ENCODE peak calls at places on chromosome 7, in five cellular contexts. One of them, this sample, is unnamed.

GRCh38 chr7:4265056-4265455 is 417.0 kb upstream of the FOXK1 start:
- DNase-seq in A549: no peak
- DNase-seq in NB4: no peak
- DNase-seq in small intestine: no peak
- DNase-seq in pancreas: no peak
- DNase-seq in this sample: no peak

GRCh38 chr7:69919712-69920111 is 321.4 kb downstream of the AUTS2 start:
- DNase-seq in A549: no peak
- DNase-seq in NB4: no peak
- DNase-seq in small intestine: no peak
- DNase-seq in pancreas: no peak
- DNase-seq in this sample: no peak

GRCh38 chr7:152894295-152895170 is 135.0 kb downstream of the ACTR3B start:
- DNase-seq in A549: peak; percentile 23
- DNase-seq in NB4: peak; percentile 58
- DNase-seq in small intestine: peak; percentile 11
- DNase-seq in pancreas: no peak
- DNase-seq in this sample: peak; percentile 61

GRCh38 chr7:74560081-74560719 is 97.3 kb upstream of the GTF2I start:
- DNase-seq in A549: no peak
- DNase-seq in NB4: no peak
- DNase-seq in small intestine: no peak
- DNase-seq in pancreas: no peak
- DNase-seq in this sample: no peak

GRCh38 chr7:13117103-13117502 is 429.7 kb downstream of the ARL4A start:
- DNase-seq in A549: peak; percentile 29
- DNase-seq in NB4: peak; percentile 15
- DNase-seq in small intestine: peak; percentile 46
- DNase-seq in pancreas: no peak
- DNase-seq in this sample: peak; percentile 19

GRCh38 chr7:19060870-19061269 is 56.6 kb downstream of the TWIST1 start:
- DNase-seq in A549: no peak
- DNase-seq in NB4: no peak
- DNase-seq in small intestine: no peak
- DNase-seq in pancreas: no peak
- DNase-seq in this sample: no peak

GRCh38 chr7:29940199-29940598 is 49.4 kb downstream of the SCRN1 start:
- DNase-seq in A549: no peak
- DNase-seq in NB4: no peak
- DNase-seq in small intestine: no peak
- DNase-seq in pancreas: no peak
- DNase-seq in this sample: no peak

GRCh38 chr7:151404216-151405011 is 5.4 kb downstream of the WDR86 start:
- DNase-seq in A549: peak; percentile 55
- DNase-seq in NB4: no peak
- DNase-seq in small intestine: peak; percentile 20
- DNase-seq in pancreas: no peak
- DNase-seq in this sample: no peak

GRCh38 chr7:107937514-107937913 is 46.5 kb downstream of the DLD start:
- DNase-seq in A549: no peak
- DNase-seq in NB4: no peak
- DNase-seq in small intestine: no peak
- DNase-seq in pancreas: no peak
- DNase-seq in this sample: no peak

GRCh38 chr7:22193361-22194016 is 163.5 kb downstream of the RAPGEF5 start:
- DNase-seq in A549: no peak
- DNase-seq in NB4: no peak
- DNase-seq in small intestine: no peak
- DNase-seq in pancreas: no peak
- DNase-seq in this sample: no peak

GRCh38 chr7:69837387-69838068 is 239.3 kb downstream of the AUTS2 start:
- DNase-seq in A549: no peak
- DNase-seq in NB4: no peak
- DNase-seq in small intestine: no peak
- DNase-seq in pancreas: no peak
- DNase-seq in this sample: no peak

GRCh38 chr7:82443044-82443800 is at the start of gene CACNA2D1:
- DNase-seq in A549: no peak
- DNase-seq in NB4: peak; percentile 67
- DNase-seq in small intestine: peak; percentile 36
- DNase-seq in pancreas: peak; percentile 22
- DNase-seq in this sample: no peak

GRCh38 chr7:480531-481218 is 39.0 kb downstream of the PDGFA start:
- DNase-seq in A549: no peak
- DNase-seq in NB4: no peak
- DNase-seq in small intestine: no peak
- DNase-seq in pancreas: peak; percentile 75
- DNase-seq in this sample: no peak

GRCh38 chr7:139522830-139523198 is 671 bp upstream of the CLEC2L start:
- DNase-seq in A549: no peak
- DNase-seq in NB4: no peak
- DNase-seq in small intestine: no peak
- DNase-seq in pancreas: no peak
- DNase-seq in this sample: no peak

GRCh38 chr7:90430614-90431445 is 27.6 kb downstream of the CLDN12 start:
- DNase-seq in A549: no peak
- DNase-seq in NB4: no peak
- DNase-seq in small intestine: no peak
- DNase-seq in pancreas: no peak
- DNase-seq in this sample: no peak

GRCh38 chr7:131302453-131302852 is 25.2 kb upstream of the MKLN1 start:
- DNase-seq in A549: no peak
- DNase-seq in NB4: no peak
- DNase-seq in small intestine: no peak
- DNase-seq in pancreas: no peak
- DNase-seq in this sample: no peak

GRCh38 chr7:100957832-100958421 is 8.6 kb downstream of the MUC3A start:
- DNase-seq in A549: peak; percentile 35
- DNase-seq in NB4: peak; percentile 45
- DNase-seq in small intestine: no peak
- DNase-seq in pancreas: no peak
- DNase-seq in this sample: no peak

GRCh38 chr7:108492742-108493141 is 33.2 kb downstream of the PNPLA8 start:
- DNase-seq in A549: peak; percentile 24
- DNase-seq in NB4: no peak
- DNase-seq in small intestine: no peak
- DNase-seq in pancreas: no peak
- DNase-seq in this sample: no peak

GRCh38 chr7:909358-910329 is 33.3 kb downstream of the GET4 start:
- DNase-seq in A549: peak; percentile 42
- DNase-seq in NB4: peak; percentile 39
- DNase-seq in small intestine: peak; percentile 59
- DNase-seq in pancreas: peak; percentile 51
- DNase-seq in this sample: no peak

GRCh38 chr7:100503350-100503735 is 19.6 kb downstream of the NYAP1 start:
- DNase-seq in A549: peak; percentile 61
- DNase-seq in NB4: no peak
- DNase-seq in small intestine: no peak
- DNase-seq in pancreas: no peak
- DNase-seq in this sample: no peak

GRCh38 chr7:81776159-81776558 is 6.3 kb upstream of the HGF start:
- DNase-seq in A549: no peak
- DNase-seq in NB4: peak; percentile 72
- DNase-seq in small intestine: no peak
- DNase-seq in pancreas: no peak
- DNase-seq in this sample: no peak

GRCh38 chr7:45657890-45658715 is 83.9 kb downstream of the ADCY1 start:
- DNase-seq in A549: no peak
- DNase-seq in NB4: no peak
- DNase-seq in small intestine: no peak
- DNase-seq in pancreas: no peak
- DNase-seq in this sample: no peak

GRCh38 chr7:128855559-128855958 is 7.1 kb upstream of the ATP6V1F start:
- DNase-seq in A549: no peak
- DNase-seq in NB4: no peak
- DNase-seq in small intestine: no peak
- DNase-seq in pancreas: no peak
- DNase-seq in this sample: no peak

GRCh38 chr7:150756858-150757257 is 19.6 kb downstream of the GIMAP5 start:
- DNase-seq in A549: no peak
- DNase-seq in NB4: peak; percentile 75
- DNase-seq in small intestine: peak; percentile 60
- DNase-seq in pancreas: no peak
- DNase-seq in this sample: no peak

GRCh38 chr7:131859162-131859821 is 302.9 kb upstream of the PODXL start:
- DNase-seq in A549: peak; percentile 77
- DNase-seq in NB4: peak; percentile 71
- DNase-seq in small intestine: peak; percentile 65
- DNase-seq in pancreas: peak; percentile 66
- DNase-seq in this sample: peak; percentile 72

GRCh38 chr7:73449422-73449821 is 15.8 kb downstream of the FZD9 start:
- DNase-seq in A549: no peak
- DNase-seq in NB4: no peak
- DNase-seq in small intestine: no peak
- DNase-seq in pancreas: no peak
- DNase-seq in this sample: no peak

GRCh38 chr7:69388462-69389137 is 209.7 kb upstream of the AUTS2 start:
- DNase-seq in A549: peak; percentile 14
- DNase-seq in NB4: no peak
- DNase-seq in small intestine: no peak
- DNase-seq in pancreas: no peak
- DNase-seq in this sample: no peak

GRCh38 chr7:67854236-67854635 is 857.6 kb downstream of the TYW1 start:
- DNase-seq in A549: no peak
- DNase-seq in NB4: no peak
- DNase-seq in small intestine: no peak
- DNase-seq in pancreas: no peak
- DNase-seq in this sample: no peak

GRCh38 chr7:34096135-34096775 is 190.9 kb downstream of the BMPER start:
- DNase-seq in A549: peak; percentile 11
- DNase-seq in NB4: peak; percentile 50
- DNase-seq in small intestine: no peak
- DNase-seq in pancreas: no peak
- DNase-seq in this sample: no peak

GRCh38 chr7:34091330-34091917 is 186.1 kb downstream of the BMPER start:
- DNase-seq in A549: peak; percentile 53
- DNase-seq in NB4: peak; percentile 69
- DNase-seq in small intestine: peak; percentile 35
- DNase-seq in pancreas: no peak
- DNase-seq in this sample: peak; percentile 14

GRCh38 chr7:34096777-34097176 is 191.4 kb downstream of the BMPER start:
- DNase-seq in A549: no peak
- DNase-seq in NB4: no peak
- DNase-seq in small intestine: no peak
- DNase-seq in pancreas: no peak
- DNase-seq in this sample: no peak

GRCh38 chr7:34090796-34091195 is 185.5 kb downstream of the BMPER start:
- DNase-seq in A549: no peak
- DNase-seq in NB4: no peak
- DNase-seq in small intestine: no peak
- DNase-seq in pancreas: no peak
- DNase-seq in this sample: no peak

DNA sequence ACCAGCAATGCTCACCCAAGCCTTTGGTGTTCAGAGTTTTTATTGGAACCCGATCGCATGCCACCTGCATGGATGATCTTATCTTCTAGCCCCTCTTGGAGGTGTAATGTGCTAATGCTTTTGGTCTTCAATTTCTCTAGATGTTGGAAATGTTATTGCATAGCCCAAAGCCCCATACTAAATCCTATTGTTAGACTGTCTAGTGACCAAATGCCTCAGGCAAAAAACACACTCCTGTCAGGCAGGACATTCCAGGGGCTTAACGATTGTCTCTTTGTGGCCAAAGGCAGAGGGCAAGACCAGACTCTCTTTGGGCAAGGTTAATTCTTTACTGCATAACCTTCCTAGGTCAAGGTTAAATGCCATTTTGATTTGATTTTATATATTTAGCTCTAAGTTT is 187.9 kb downstream of the BMPER start:
- DNase-seq in A549: no peak
- DNase-seq in NB4: no peak
- DNase-seq in small intestine: no peak
- DNase-seq in pancreas: no peak
- DNase-seq in this sample: no peak
- H3K4me3 ChIP-seq in A549: no peak overlapping the region
- H3K4me3 ChIP-seq in NB4: no peak overlapping the region
- H3K4me3 ChIP-seq in small intestine: no peak overlapping the region
- H3K4me3 ChIP-seq in pancreas: no peak overlapping the region
- H3K4me3 ChIP-seq in this sample: no peak overlapping the region

DNA sequence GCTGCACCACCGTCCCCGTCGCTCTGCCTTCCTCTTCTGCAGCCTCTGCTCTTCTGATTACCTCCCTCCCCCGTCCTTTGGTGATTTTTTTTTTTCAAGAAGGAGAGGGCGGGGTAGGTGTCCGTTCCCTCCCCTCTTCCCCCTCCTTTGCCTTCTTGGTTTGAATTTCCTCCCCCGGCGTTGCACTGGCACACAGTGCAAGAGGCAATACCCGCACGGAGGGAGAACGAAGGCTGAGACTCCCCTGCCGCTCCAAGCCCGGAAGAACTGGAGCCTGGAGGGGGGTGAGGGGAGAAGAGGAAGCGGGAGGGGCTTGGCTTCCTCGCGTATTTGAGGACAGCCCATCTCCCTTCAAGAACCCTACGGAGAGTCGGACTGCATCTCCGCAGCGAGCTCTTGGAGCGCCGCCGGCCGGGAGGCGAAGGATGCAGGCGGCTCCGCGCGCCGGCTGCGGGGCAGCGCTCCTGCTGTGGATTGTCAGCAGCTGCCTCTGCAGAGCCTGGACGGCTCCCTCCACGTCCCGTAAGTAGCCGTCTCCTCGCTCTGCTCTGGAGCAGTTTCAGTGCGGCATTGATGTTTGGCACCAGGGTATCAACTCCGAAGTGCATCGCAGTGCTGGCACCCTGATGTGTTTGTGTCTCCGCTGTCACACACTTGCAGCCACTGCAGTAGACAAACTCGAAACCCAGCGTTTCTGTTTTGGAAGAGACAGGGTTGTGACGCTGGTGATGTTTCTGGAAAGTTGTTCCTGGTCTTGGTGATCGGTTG is at the start of gene CNTNAP2:
- DNase-seq in A549: no peak
- DNase-seq in NB4: no peak
- DNase-seq in small intestine: no peak
- DNase-seq in pancreas: peak; percentile 9
- DNase-seq in this sample: peak; percentile 6
- H3K4me3 ChIP-seq in A549: no peak within 1 kb of the TSS
- H3K4me3 ChIP-seq in NB4: no peak within 1 kb of the TSS
- H3K4me3 ChIP-seq in small intestine: no peak within 1 kb of the TSS
- H3K4me3 ChIP-seq in pancreas: peak within 1 kb of the TSS; percentile 44
- H3K4me3 ChIP-seq in this sample: peak within 1 kb of the TSS; percentile 21

GRCh38 chr7:28739128-28739527 is 219.0 kb downstream of the TRIL start:
- DNase-seq in A549: no peak
- DNase-seq in NB4: no peak
- DNase-seq in small intestine: no peak
- DNase-seq in pancreas: no peak
- DNase-seq in this sample: no peak
- H3K4me3 ChIP-seq in A549: no peak overlapping the region
- H3K4me3 ChIP-seq in NB4: no peak overlapping the region
- H3K4me3 ChIP-seq in small intestine: no peak overlapping the region
- H3K4me3 ChIP-seq in pancreas: no peak overlapping the region
- H3K4me3 ChIP-seq in this sample: no peak overlapping the region

DNA sequence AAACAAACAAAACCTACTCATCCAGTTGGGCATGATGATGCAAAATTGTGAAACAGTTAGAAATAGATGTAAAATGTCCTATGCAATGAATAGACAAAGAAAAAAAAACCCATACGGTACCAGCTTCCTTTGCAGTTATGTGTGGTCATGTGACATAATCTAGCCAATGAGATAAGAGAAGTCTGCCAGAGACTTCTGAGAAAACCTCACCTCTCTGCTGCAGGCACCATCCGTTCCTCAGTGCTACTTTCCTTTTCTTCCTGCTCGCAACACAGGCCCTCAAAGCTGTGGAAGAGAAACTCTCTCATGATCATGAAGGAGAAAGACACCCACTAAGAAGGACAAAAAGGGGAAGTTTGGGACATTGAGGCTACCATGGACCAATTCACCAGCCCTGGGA is 76.8 kb upstream of the CARD11 start:
- DNase-seq in A549: no peak
- DNase-seq in NB4: no peak
- DNase-seq in small intestine: peak; percentile 9
- DNase-seq in pancreas: no peak
- DNase-seq in this sample: no peak
- H3K4me3 ChIP-seq in A549: no peak overlapping the region
- H3K4me3 ChIP-seq in NB4: no peak overlapping the region
- H3K4me3 ChIP-seq in small intestine: no peak overlapping the region
- H3K4me3 ChIP-seq in pancreas: no peak overlapping the region
- H3K4me3 ChIP-seq in this sample: no peak overlapping the region

This sample was measured in Caco-2.